ENCODE peak calls at places on chromosomes 7 and 10, in seven cellular contexts. B is HCT116, L is HepG2, K is H1, Y is SK-N-SH, H is GM12878, A is K562. I is an unnamed sample.
A peak's percentile ranks its signal among the peaks of the same experiment; 100 is the strongest.

GRCh38 chr7:95199779-95200558 is 124.4 kb downstream of the PON1 start:
- DNase-seq in B (peak; percentile 24), L (peak; percentile 49), K (no peak), Y (peak; percentile 69), H (no peak), A (peak; percentile 11), I (peak; percentile 72)

GRCh38 chr7:121449304-121449703 is 53.2 kb upstream of the FAM3C start:
- DNase-seq in B (no peak), L (no peak), K (no peak), Y (peak; percentile 36), H (no peak), A (no peak), I (peak; percentile 21)

GRCh38 chr7:143069912-143070500 is 17.9 kb downstream of the OR6V1 start:
- DNase-seq in B (no peak), L (no peak), K (no peak), Y (no peak), H (no peak), A (no peak), I (no peak)

GRCh38 chr10:91528768-91529167 is 104.1 kb downstream of the PPP1R3C start:
- DNase-seq in B (no peak), L (no peak), K (no peak), Y (no peak), H (no peak), A (no peak), I (no peak)

GRCh38 chr10:12588091-12588850 is 238.9 kb downstream of the CAMK1D start:
- DNase-seq in B (no peak), L (no peak), K (no peak), Y (no peak), H (no peak), A (no peak), I (peak; percentile 55)

GRCh38 chr10:116629340-116629739 is 8.6 kb downstream of the PNLIPRP2 start:
- DNase-seq in B (no peak), L (no peak), K (no peak), Y (no peak), H (no peak), A (no peak), I (no peak)

GRCh38 chr10:119395287-119396007 is 147.1 kb downstream of the RGS10 start:
- DNase-seq in B (no peak), L (no peak), K (no peak), Y (no peak), H (no peak), A (no peak), I (no peak)

GRCh38 chr10:35025916-35026315 is 64.2 kb downstream of the CUL2 start:
- DNase-seq in B (no peak), L (no peak), K (no peak), Y (no peak), H (no peak), A (no peak), I (no peak)

GRCh38 chr7:119351320-119351719 is 921.7 kb upstream of the KCND2 start:
- DNase-seq in B (no peak), L (no peak), K (no peak), Y (no peak), H (no peak), A (no peak), I (no peak)

GRCh38 chr7:119344466-119344865 is 928.5 kb upstream of the KCND2 start:
- DNase-seq in B (no peak), L (no peak), K (no peak), Y (no peak), H (no peak), A (no peak), I (no peak)

GRCh38 chr7:119350334-119350733 is 922.6 kb upstream of the KCND2 start:
- DNase-seq in B (no peak), L (no peak), K (no peak), Y (no peak), H (no peak), A (no peak), I (no peak)
- TF ChIP-seq JUND in B (no peak), L (no peak), K (no peak), Y (no peak), H (no peak), A (no peak), I (no peak)

GRCh38 chr7:39588401-39588800 is 22.2 kb downstream of the YAE1 start:
- DNase-seq in B (no peak), L (no peak), K (no peak), Y (no peak), H (no peak), A (no peak), I (no peak)

GRCh38 chr7:39595102-39595620 is 28.2 kb upstream of the RALA start:
- DNase-seq in B (no peak), L (peak; percentile 16), K (no peak), Y (no peak), H (no peak), A (no peak), I (peak; percentile 12)

GRCh38 chr7:39587393-39587792 is 21.2 kb downstream of the YAE1 start:
- DNase-seq in B (no peak), L (no peak), K (no peak), Y (no peak), H (no peak), A (no peak), I (no peak)

GRCh38 chr7:39592586-39592985 is 26.4 kb downstream of the YAE1 start:
- DNase-seq in B (no peak), L (no peak), K (no peak), Y (no peak), H (no peak), A (no peak), I (no peak)

DNA sequence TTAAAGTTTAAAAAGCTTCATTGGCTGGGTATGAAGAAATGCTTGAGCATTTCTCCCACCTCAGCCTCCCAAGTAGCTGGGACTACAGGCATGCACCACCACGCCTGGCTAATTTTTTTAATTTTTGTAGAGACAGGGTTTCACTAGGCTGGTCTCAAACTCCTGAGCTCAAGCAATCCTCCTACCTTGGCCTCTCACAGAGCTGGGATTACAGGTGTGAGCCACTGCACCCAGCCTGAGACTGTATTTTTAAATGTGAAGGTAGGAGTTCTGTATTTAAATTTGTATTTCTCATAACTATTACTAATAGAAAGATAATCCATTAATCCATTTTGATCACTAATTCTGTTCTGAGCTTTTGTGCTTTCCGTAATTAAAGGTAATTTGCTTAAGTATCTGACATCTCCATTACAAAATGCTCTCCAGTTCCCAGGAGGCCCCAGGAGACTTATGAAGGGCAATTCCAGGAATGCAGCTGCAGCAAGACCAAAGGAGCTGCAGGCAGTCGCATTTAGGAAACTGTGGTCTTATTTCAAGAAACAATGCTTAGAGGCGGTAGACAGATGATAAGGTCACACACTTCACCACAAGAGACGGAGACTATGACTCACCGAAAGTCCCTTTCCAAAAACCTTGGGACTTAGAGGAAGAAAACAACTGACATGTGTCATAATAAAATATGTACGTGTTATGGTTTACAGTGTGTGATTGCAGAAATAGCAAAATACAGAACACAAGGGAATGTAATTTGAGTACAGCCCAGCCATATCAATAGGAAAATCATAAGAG is 23.3 kb downstream of the YAE1 start:
- DNase-seq in B (peak; percentile 79), L (no peak), K (peak; percentile 60), Y (no peak), H (peak; percentile 45), A (peak; percentile 56), I (peak; percentile 26)
- TF ChIP-seq JUND in B (peak; percentile 88), L (no peak), K (peak; percentile 84), Y (peak; percentile 79), H (peak; percentile 79), A (peak; percentile 99), I (no peak)

GRCh38 chr10:5033061-5033770 is 29.6 kb upstream of the AKR1C2 start:
- DNase-seq in B (no peak), L (no peak), K (no peak), Y (no peak), H (no peak), A (peak; percentile 22), I (no peak)
- TF ChIP-seq JUND in B (no peak), L (no peak), K (no peak), Y (no peak), H (no peak), A (no peak), I (no peak)

GRCh38 chr7:50792342-50793114 is 9.8 kb upstream of the GRB10 start:
- DNase-seq in B (no peak), L (no peak), K (no peak), Y (peak; percentile 58), H (no peak), A (peak; percentile 82), I (no peak)
- TF ChIP-seq JUND in B (no peak), L (no peak), K (no peak), Y (no peak), H (no peak), A (peak; percentile 63), I (no peak)

GRCh38 chr10:29806350-29806788 is 171.6 kb upstream of the SVIL start:
- DNase-seq in B (no peak), L (no peak), K (no peak), Y (no peak), H (no peak), A (no peak), I (no peak)

GRCh38 chr10:29810816-29811215 is 176.0 kb upstream of the SVIL start:
- DNase-seq in B (no peak), L (no peak), K (no peak), Y (no peak), H (no peak), A (no peak), I (no peak)

GRCh38 chr10:29804025-29804852 is 169.5 kb upstream of the SVIL start:
- DNase-seq in B (peak; percentile 66), L (peak; percentile 48), K (no peak), Y (no peak), H (no peak), A (no peak), I (peak; percentile 53)

GRCh38 chr10:29805134-29805691 is 170.4 kb upstream of the SVIL start:
- DNase-seq in B (no peak), L (no peak), K (no peak), Y (no peak), H (no peak), A (no peak), I (no peak)

DNA sequence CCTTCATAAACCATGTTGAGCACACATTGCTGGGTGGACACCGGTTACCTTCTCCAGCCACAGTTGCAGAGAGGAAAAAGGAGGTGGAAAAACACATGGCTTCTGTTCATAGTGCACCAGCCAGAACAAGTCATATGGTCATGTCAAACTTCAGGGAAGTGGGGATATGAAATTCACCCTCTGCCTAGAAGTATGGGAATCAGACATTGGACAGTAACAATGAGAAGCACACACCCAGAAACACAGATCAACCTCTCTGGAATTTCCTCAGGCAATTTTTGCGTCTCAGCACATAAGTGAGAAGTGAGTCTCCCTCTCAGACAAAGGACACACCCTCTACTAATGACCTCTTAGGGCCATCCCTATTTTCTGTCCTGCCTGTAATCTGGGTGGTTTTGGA is 172.6 kb upstream of the SVIL start:
- DNase-seq in B (no peak), L (no peak), K (no peak), Y (no peak), H (no peak), A (no peak), I (peak; percentile 16)
- TF ChIP-seq JUND in B (no peak), L (no peak), K (no peak), Y (no peak), H (no peak), A (no peak), I (no peak)

DNA sequence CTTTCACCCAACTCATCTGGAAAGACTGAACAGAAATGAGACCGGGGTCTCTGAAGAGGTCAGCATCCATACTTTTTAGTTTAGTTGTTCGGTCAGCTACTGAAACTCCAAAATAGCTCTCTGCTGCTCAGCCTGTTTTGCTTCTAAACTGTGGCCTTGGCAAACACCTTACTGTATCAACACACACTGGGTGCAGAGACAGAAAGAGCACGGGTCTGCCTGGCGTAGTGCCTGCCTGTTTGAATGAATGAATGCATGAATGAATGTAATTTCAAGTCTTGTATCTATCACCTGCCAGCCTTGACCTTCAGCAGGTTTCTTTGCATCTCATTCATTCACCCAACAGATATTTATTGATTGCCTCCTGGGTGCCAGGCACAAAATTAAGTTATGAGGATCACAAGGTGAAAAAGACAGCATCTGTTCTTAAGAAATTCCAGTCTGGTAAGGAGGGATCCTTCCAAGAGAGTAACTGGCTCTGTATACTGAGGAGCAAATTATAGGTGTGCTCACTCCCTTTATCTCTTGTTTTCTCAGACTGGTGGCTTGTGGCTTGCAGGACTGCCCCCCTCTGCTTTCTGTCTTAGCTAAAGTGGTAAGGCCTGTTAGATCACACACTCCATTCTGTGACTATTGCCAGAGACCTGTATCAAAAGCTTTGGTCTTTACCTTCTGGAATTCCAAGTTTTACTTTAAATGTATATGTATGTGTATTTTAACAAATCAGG is 98.6 kb downstream of the PLPP4 start:
- DNase-seq in B (no peak), L (no peak), K (no peak), Y (no peak), H (no peak), A (no peak), I (no peak)
- TF ChIP-seq JUND in B (no peak), L (no peak), K (no peak), Y (no peak), H (no peak), A (no peak), I (no peak)

I was measured in T47D.